ENCODE peak calls at places on chromosomes 13 and 19, in five cellular contexts. Q is left lung, N is sigmoid colon, G is RWPE1, A is left ventricle myocardium inferior. M is an unnamed sample.

GRCh38 chr13:38582133-38582532 is 104.7 kb upstream of the FREM2 start:
- DNase-seq in N (no peak), A (no peak), Q (no peak), G (peak), M (no peak)

GRCh38 chr19:1432507-1432887 is 5.7 kb upstream of the RPS15 start:
- DNase-seq in G (no peak), Q (no peak), N (no peak), A (no peak), M (no peak)

GRCh38 chr19:6533000-6533328 is 2.1 kb downstream of the TNFSF9 start:
- DNase-seq in A (no peak), G (no peak), Q (no peak), N (no peak), M (no peak)

GRCh38 chr13:34696741-34697140 is 245.3 kb upstream of the NBEA start:
- DNase-seq in A (no peak), G (no peak), N (no peak), Q (no peak), M (no peak)

GRCh38 chr13:34356686-34357434 is 538.9 kb downstream of the RFC3 start:
- DNase-seq in Q (no peak), A (no peak), N (no peak), G (no peak), M (no peak)

GRCh38 chr13:67147257-67148218 is 82.6 kb downstream of the PCDH9 start:
- DNase-seq in Q (no peak), G (no peak), N (no peak), A (no peak), M (no peak)

GRCh38 chr13:107992542-107992941 is 222.8 kb downstream of the LIG4 start:
- DNase-seq in N (no peak), G (no peak), Q (no peak), A (no peak), M (no peak)

GRCh38 chr19:57241181-57241580 is 749 bp downstream of the ZNF805 start:
- DNase-seq in A (no peak), Q (no peak), N (no peak), G (no peak), M (no peak)

GRCh38 chr13:95698047-95698749 is 21.3 kb downstream of the DNAJC3 start:
- DNase-seq in A (no peak), N (no peak), Q (no peak), G (no peak), M (no peak)

GRCh38 chr13:21637296-21637695 is 33.3 kb upstream of the MICU2 start:
- DNase-seq in Q (peak), G (peak), N (no peak), A (no peak), M (peak)

GRCh38 chr13:52599037-52599852 is 43.0 kb upstream of the HNRNPA1L2 start:
- DNase-seq in A (no peak), G (peak), Q (no peak), N (no peak), M (no peak)

GRCh38 chr19:40159744-40160143 is 31.5 kb upstream of the MAP3K10 start:
- DNase-seq in Q (no peak), G (no peak), A (no peak), N (no peak), M (no peak)

GRCh38 chr19:3119071-3119781 is 16.6 kb upstream of the GNA15 start:
- DNase-seq in G (no peak), Q (no peak), N (no peak), A (no peak), M (no peak)

GRCh38 chr13:111280666-111281577 is 39.5 kb upstream of the TEX29 start:
- DNase-seq in A (no peak), Q (no peak), G (no peak), N (no peak), M (no peak)

GRCh38 chr19:58212336-58213074 is 16.2 kb upstream of the ZNF544 start:
- DNase-seq in G (no peak), Q (no peak), A (no peak), N (no peak), M (no peak)

GRCh38 chr13:113258655-113259054 is 38.4 kb upstream of the LAMP1 start:
- DNase-seq in Q (no peak), N (no peak), G (no peak), A (no peak), M (no peak)

GRCh38 chr13:113947321-113948033 is 26.4 kb downstream of the C13orf46 start:
- DNase-seq in Q (no peak), A (peak), N (no peak), G (peak), M (peak)

GRCh38 chr19:48926909-48927308 is 6.6 kb upstream of the DHDH start:
- DNase-seq in A (no peak), N (peak), Q (peak), G (peak), M (no peak)

GRCh38 chr19:22797040-22797439 is 13.1 kb upstream of the ZNF99 start:
- DNase-seq in A (no peak), G (no peak), Q (no peak), N (no peak), M (no peak)

GRCh38 chr19:33156354-33156753 is 24.4 kb downstream of the WDR88 start:
- DNase-seq in Q (no peak), N (no peak), G (no peak), A (no peak), M (no peak)

GRCh38 chr13:26025196-26025595 is 26.6 kb downstream of the SHISA2 start:
- DNase-seq in Q (no peak), A (no peak), N (no peak), G (no peak), M (no peak)

GRCh38 chr13:21106089-21106488 is 44.7 kb upstream of the LATS2 start:
- DNase-seq in N (no peak), Q (no peak), A (no peak), G (no peak), M (no peak)

GRCh38 chr13:64925284-64925683 is 2304.9 kb downstream of the PCDH9 start:
- DNase-seq in G (no peak), N (no peak), Q (no peak), A (no peak), M (peak)

GRCh38 chr13:112975401-112975939 is 6.5 kb downstream of the MCF2L start:
- DNase-seq in N (no peak), Q (no peak), A (no peak), G (no peak), M (no peak)

GRCh38 chr13:73036566-73036965 is 22.2 kb upstream of the KLF5 start:
- DNase-seq in N (no peak), G (no peak), Q (no peak), A (no peak), M (no peak)

GRCh38 chr19:47479701-47480503 is 4.1 kb downstream of the KPTN start:
- DNase-seq in G (no peak), Q (no peak), A (no peak), N (no peak), M (no peak)

GRCh38 chr19:42081584-42082258 is 5.8 kb downstream of the ZNF574 start:
- DNase-seq in Q (no peak), N (no peak), A (no peak), G (peak), M (no peak)

GRCh38 chr19:12871681-12872080 is 9.6 kb downstream of the DNASE2 start:
- DNase-seq in Q (no peak), N (no peak), G (no peak), A (no peak), M (no peak)

GRCh38 chr19:41944336-41944735 is 14.8 kb downstream of the RABAC1 start:
- DNase-seq in G (no peak), A (no peak), N (no peak), Q (no peak), M (no peak)

GRCh38 chr13:49272296-49272695 is 24.6 kb downstream of the CDADC1 start:
- DNase-seq in G (no peak), A (no peak), Q (no peak), N (no peak), M (no peak)

GRCh38 chr13:109012115-109012514 is 382.7 kb downstream of the MYO16 start:
- DNase-seq in G (no peak), N (no peak), A (no peak), Q (no peak), M (no peak)

GRCh38 chr19:11092181-11092538 is 2.9 kb downstream of the LDLR start:
- DNase-seq in G (no peak), Q (no peak), A (no peak), N (no peak), M (no peak)

GRCh38 chr13:51222510-51223283 is 499 bp downstream of the FAM124A start:
- DNase-seq in Q (no peak), N (no peak), A (no peak), G (no peak), M (no peak)
- TF ChIP-seq CTCF in Q (no peak), N (no peak), A (no peak), G (peak), M (peak)

GRCh38 chr19:35247526-35248309 is 1.1 kb upstream of the LSR start:
- DNase-seq in Q (peak), N (no peak), A (no peak), G (peak), M (no peak)
- TF ChIP-seq CTCF in Q (peak), N (no peak), A (peak), G (peak), M (peak)

GRCh38 chr13:44438234-44438579 is 64.6 kb downstream of the SERP2 start:
- DNase-seq in A (no peak), Q (no peak), N (no peak), G (no peak), M (no peak)

GRCh38 chr13:44435142-44435982 is 61.7 kb downstream of the SERP2 start:
- DNase-seq in G (peak), A (peak), Q (peak), N (peak), M (peak)

GRCh38 chr13:44436589-44437337 is 63.1 kb downstream of the SERP2 start:
- DNase-seq in G (peak), N (peak), Q (peak), A (peak), M (no peak)

GRCh38 chr13:44439615-44440014 is 66.0 kb downstream of the SERP2 start:
- DNase-seq in Q (no peak), N (no peak), G (no peak), A (no peak), M (no peak)

GRCh38 chr13:44437356-44438233 is 64.0 kb downstream of the SERP2 start:
- DNase-seq in G (no peak), N (no peak), Q (no peak), A (no peak), M (no peak)
- TF ChIP-seq CTCF in G (peak), N (peak), Q (peak), A (peak), M (peak)

GRCh38 chr19:29415507-29415906 is 110.3 kb upstream of the VSTM2B start:
- DNase-seq in Q (no peak), N (no peak), G (no peak), A (no peak), M (no peak)

GRCh38 chr19:29420065-29420464 is 105.7 kb upstream of the VSTM2B start:
- DNase-seq in N (no peak), Q (no peak), G (no peak), A (no peak), M (no peak)

GRCh38 chr19:29418106-29418684 is 107.6 kb upstream of the VSTM2B start:
- DNase-seq in G (no peak), A (no peak), Q (no peak), N (no peak), M (no peak)

GRCh38 chr19:29420482-29421185 is 105.2 kb upstream of the VSTM2B start:
- DNase-seq in N (no peak), A (no peak), G (no peak), Q (no peak), M (no peak)

GRCh38 chr19:29417048-29417447 is 108.7 kb upstream of the VSTM2B start:
- DNase-seq in Q (no peak), G (no peak), N (no peak), A (no peak), M (no peak)
- TF ChIP-seq CTCF in Q (no peak), G (no peak), N (no peak), A (no peak), M (no peak)

GRCh38 chr19:28012361-28012760 is 1200.6 kb downstream of the UQCRFS1 start:
- DNase-seq in A (no peak), G (no peak), N (no peak), Q (no peak), M (no peak)
- TF ChIP-seq CTCF in A (no peak), G (no peak), N (no peak), Q (no peak), M (no peak)

GRCh38 chr19:53579518-53579917 is 41.6 kb downstream of the ZNF331 start:
- DNase-seq in Q (no peak), A (no peak), N (no peak), G (no peak), M (no peak)

GRCh38 chr19:53580871-53581835 is 43.2 kb downstream of the ZNF331 start:
- DNase-seq in A (no peak), N (no peak), Q (no peak), G (no peak), M (no peak)

GRCh38 chr19:53577968-53578367 is 40.0 kb downstream of the ZNF331 start:
- DNase-seq in G (no peak), N (no peak), A (no peak), Q (no peak), M (no peak)

GRCh38 chr19:53581871-53582279 is 43.9 kb downstream of the ZNF331 start:
- DNase-seq in G (no peak), A (no peak), Q (no peak), N (no peak), M (no peak)

DNA sequence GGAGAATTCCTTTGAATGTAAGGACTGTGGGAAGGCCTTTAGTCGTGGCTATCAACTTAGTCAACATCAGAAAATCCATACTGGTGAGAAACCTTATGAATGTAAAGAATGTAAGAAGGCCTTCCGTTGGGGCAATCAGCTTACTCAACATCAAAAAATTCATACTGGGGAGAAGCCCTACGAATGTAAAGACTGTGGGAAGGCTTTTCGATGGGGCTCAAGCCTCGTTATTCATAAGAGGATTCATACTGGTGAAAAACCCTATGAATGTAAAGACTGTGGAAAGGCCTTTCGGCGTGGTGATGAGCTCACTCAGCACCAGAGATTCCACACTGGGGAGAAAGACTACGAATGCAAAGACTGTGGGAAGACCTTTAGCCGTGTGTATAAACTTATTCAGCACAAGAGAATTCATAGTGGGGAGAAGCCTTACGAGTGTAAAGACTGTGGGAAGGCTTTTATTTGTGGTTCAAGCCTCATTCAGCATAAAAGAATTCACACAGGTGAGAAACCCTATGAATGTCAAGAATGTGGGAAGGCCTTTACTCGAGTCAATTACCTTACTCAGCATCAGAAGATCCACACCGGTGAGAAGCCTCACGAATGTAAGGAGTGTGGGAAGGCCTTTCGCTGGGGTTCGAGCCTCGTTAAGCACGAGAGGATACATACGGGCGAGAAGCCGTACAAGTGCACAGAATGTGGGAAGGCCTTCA is 39.2 kb downstream of the ZNF331 start:
- DNase-seq in A (no peak), N (no peak), Q (no peak), G (no peak), M (no peak)
- TF ChIP-seq CTCF in A (no peak), N (no peak), Q (no peak), G (no peak), M (no peak)

GRCh38 chr13:31105856-31106255 is 55.8 kb downstream of the HSPH1 start:
- DNase-seq in G (no peak), N (no peak), Q (no peak), A (no peak), M (no peak)

GRCh38 chr13:31101511-31102170 is 60.1 kb downstream of the HSPH1 start:
- DNase-seq in N (no peak), Q (no peak), A (peak), G (no peak), M (no peak)

GRCh38 chr13:31100721-31101120 is 61.0 kb downstream of the HSPH1 start:
- DNase-seq in G (no peak), A (no peak), N (no peak), Q (no peak), M (no peak)

GRCh38 chr13:31107109-31107508 is 54.6 kb downstream of the HSPH1 start:
- DNase-seq in N (no peak), Q (no peak), A (no peak), G (no peak), M (no peak)

GRCh38 chr13:31105020-31105800 is 56.5 kb downstream of the HSPH1 start:
- DNase-seq in A (no peak), G (no peak), N (no peak), Q (no peak), M (no peak)
- TF ChIP-seq CTCF in A (no peak), G (no peak), N (no peak), Q (no peak), M (no peak)

GRCh38 chr19:31054430-31054829 is 294.8 kb downstream of the TSHZ3 start:
- DNase-seq in A (peak), G (peak), Q (peak), N (no peak), M (no peak)
- TF ChIP-seq CTCF in A (peak), G (no peak), Q (no peak), N (no peak), M (peak)

GRCh38 chr13:45682494-45683008 is 19.6 kb upstream of the CBY2 start:
- DNase-seq in A (no peak), N (no peak), Q (no peak), G (no peak), M (no peak)

GRCh38 chr13:45681101-45681500 is 21.0 kb upstream of the CBY2 start:
- DNase-seq in A (no peak), Q (no peak), N (no peak), G (no peak), M (no peak)

GRCh38 chr13:45678282-45678681 is 23.8 kb upstream of the CBY2 start:
- DNase-seq in Q (no peak), G (no peak), N (no peak), A (no peak), M (no peak)

GRCh38 chr13:45683701-45684100 is 18.4 kb upstream of the CBY2 start:
- DNase-seq in A (no peak), Q (no peak), N (no peak), G (no peak), M (no peak)
- TF ChIP-seq CTCF in A (no peak), Q (no peak), N (no peak), G (no peak), M (no peak)

GRCh38 chr13:47798906-47799305 is 202.2 kb downstream of the SUCLA2 start:
- DNase-seq in G (peak), A (no peak), Q (no peak), N (no peak), M (no peak)
- TF ChIP-seq CTCF in G (peak), A (peak), Q (no peak), N (no peak), M (no peak)

M was measured in CD14-positive monocyte.